ENCODE peak calls at places on chromosomes 12 and 14, in seven cellular contexts. U is HCT116, C is SK-N-SH, G is HepG2, Y is K562, E is H1, Q is GM12878. R is an unnamed sample.

GRCh38 chr14:89024691-89025090 is 200.2 kb downstream of the TTC8 start:
- DNase-seq in G (no peak), Q (no peak), E (no peak), C (no peak), U (no peak), Y (no peak), R (no peak)

GRCh38 chr14:105161314-105161713 is 7.3 kb downstream of the JAG2 start:
- DNase-seq in Y (no peak), Q (no peak), U (no peak), C (no peak), E (no peak), G (no peak), R (no peak)

GRCh38 chr12:118061876-118062791 is 1.2 kb upstream of the WSB2 start:
- DNase-seq in U (no peak), Y (peak; percentile 65), G (no peak), E (no peak), C (peak; percentile 62), Q (no peak), R (peak; percentile 49)

GRCh38 chr12:119178544-119179334 is at the start of gene HSPB8:
- DNase-seq in Y (peak; percentile 16), G (peak; percentile 21), Q (no peak), U (peak; percentile 33), C (peak; percentile 83), E (no peak), R (peak; percentile 68)

GRCh38 chr12:53481108-53481442 is 18.2 kb downstream of the MAP3K12 start:
- DNase-seq in U (no peak), G (no peak), Y (no peak), C (no peak), E (no peak), Q (no peak), R (no peak)

GRCh38 chr12:52294803-52295202 is 3.5 kb upstream of the KRT81 start:
- DNase-seq in E (no peak), C (no peak), Q (no peak), U (no peak), G (no peak), Y (no peak), R (no peak)

GRCh38 chr14:51521764-51522163 is 129.9 kb upstream of the FRMD6 start:
- DNase-seq in U (no peak), Q (no peak), C (no peak), Y (no peak), G (no peak), E (no peak), R (no peak)

GRCh38 chr12:123233505-123234299 is 466 bp downstream of the MTRFR start:
- DNase-seq in E (no peak), C (no peak), Q (no peak), G (no peak), Y (no peak), U (no peak), R (no peak)

GRCh38 chr14:82075566-82075965 is 541.9 kb upstream of the SEL1L start:
- DNase-seq in E (peak; percentile 58), G (no peak), C (no peak), Y (peak; percentile 11), U (no peak), Q (no peak), R (no peak)

GRCh38 chr14:105290598-105291356 is 10.0 kb downstream of the BRF1 start:
- DNase-seq in Q (no peak), C (peak; percentile 79), G (no peak), U (no peak), E (no peak), Y (no peak), R (peak; percentile 20)

GRCh38 chr12:70154960-70155589 is 88.2 kb upstream of the CNOT2 start:
- DNase-seq in U (peak; percentile 39), G (no peak), Y (no peak), Q (no peak), E (no peak), C (no peak), R (no peak)

GRCh38 chr14:82872494-82872893 is 1338.8 kb upstream of the SEL1L start:
- DNase-seq in U (no peak), C (peak; percentile 6), Y (no peak), E (no peak), Q (no peak), G (no peak), R (no peak)

GRCh38 chr12:54128466-54128865 is 60.3 kb downstream of the SMUG1 start:
- DNase-seq in C (no peak), G (no peak), E (no peak), U (no peak), Q (no peak), Y (no peak), R (no peak)

GRCh38 chr12:68636268-68636667 is 25.6 kb downstream of the RAP1B start:
- DNase-seq in C (no peak), G (no peak), Y (no peak), U (no peak), E (no peak), Q (no peak), R (no peak)

GRCh38 chr14:59483360-59483759 is 848 bp downstream of the L3HYPDH start:
- DNase-seq in U (peak; percentile 2), Q (no peak), E (no peak), Y (peak; percentile 38), G (no peak), C (no peak), R (no peak)

GRCh38 chr14:23550827-23551265 is 719 bp downstream of the ZFHX2 start:
- DNase-seq in Q (no peak), Y (peak; percentile 49), C (peak; percentile 69), E (no peak), G (no peak), U (no peak), R (no peak)

GRCh38 chr12:44331269-44331668 is 495.4 kb downstream of the TMEM117 start:
- DNase-seq in E (no peak), U (no peak), Q (no peak), Y (no peak), C (no peak), G (no peak), R (no peak)

GRCh38 chr14:69818760-69819191 is 21.7 kb upstream of the SLC10A1 start:
- DNase-seq in C (peak; percentile 76), E (peak; percentile 51), Y (peak; percentile 71), Q (peak; percentile 55), G (peak; percentile 68), U (peak; percentile 66), R (peak; percentile 83)

GRCh38 chr12:95790025-95790911 is at the start of gene NTN4:
- DNase-seq in U (no peak), Y (no peak), G (no peak), Q (no peak), E (no peak), C (peak; percentile 80), R (peak; percentile 67)

GRCh38 chr14:77490347-77490986 is 8.1 kb downstream of the ISM2 start:
- DNase-seq in E (no peak), Y (no peak), Q (no peak), G (no peak), C (no peak), U (no peak), R (no peak)

GRCh38 chr12:6193853-6194815 is 6.1 kb upstream of the CD9 start:
- DNase-seq in Q (no peak), C (no peak), U (no peak), Y (peak; percentile 23), G (no peak), E (no peak), R (no peak)

GRCh38 chr14:23494223-23494622 is 24.7 kb downstream of the NGDN start:
- DNase-seq in Y (no peak), G (peak; percentile 57), E (no peak), Q (no peak), C (peak; percentile 34), U (no peak), R (no peak)

DNA sequence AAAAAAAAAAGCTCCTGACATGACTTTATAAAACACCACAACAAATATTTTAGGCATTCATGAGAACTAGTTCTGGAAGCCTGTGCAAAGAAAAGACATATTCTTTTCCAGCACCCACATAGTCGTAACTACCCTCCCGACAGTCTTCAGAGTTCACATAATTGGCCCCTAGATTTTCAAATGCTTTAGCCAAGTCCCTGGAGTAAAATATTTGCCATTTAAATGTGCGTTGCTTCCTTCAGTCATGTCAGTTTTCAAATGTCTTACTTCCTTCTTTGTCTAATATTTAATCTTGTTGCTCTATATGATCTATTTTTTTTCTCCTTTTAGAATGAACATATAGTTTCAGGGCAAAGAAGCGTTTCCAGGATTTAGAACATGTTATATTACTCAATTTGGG is 66.8 kb upstream of the KRAS start:
- DNase-seq in Q (no peak), C (no peak), E (no peak), G (no peak), Y (no peak), U (no peak), R (no peak)
- TF ChIP-seq MAX in Q (no peak), C (no peak), E (no peak), G (no peak), Y (no peak), U (no peak), R (no peak)

DNA sequence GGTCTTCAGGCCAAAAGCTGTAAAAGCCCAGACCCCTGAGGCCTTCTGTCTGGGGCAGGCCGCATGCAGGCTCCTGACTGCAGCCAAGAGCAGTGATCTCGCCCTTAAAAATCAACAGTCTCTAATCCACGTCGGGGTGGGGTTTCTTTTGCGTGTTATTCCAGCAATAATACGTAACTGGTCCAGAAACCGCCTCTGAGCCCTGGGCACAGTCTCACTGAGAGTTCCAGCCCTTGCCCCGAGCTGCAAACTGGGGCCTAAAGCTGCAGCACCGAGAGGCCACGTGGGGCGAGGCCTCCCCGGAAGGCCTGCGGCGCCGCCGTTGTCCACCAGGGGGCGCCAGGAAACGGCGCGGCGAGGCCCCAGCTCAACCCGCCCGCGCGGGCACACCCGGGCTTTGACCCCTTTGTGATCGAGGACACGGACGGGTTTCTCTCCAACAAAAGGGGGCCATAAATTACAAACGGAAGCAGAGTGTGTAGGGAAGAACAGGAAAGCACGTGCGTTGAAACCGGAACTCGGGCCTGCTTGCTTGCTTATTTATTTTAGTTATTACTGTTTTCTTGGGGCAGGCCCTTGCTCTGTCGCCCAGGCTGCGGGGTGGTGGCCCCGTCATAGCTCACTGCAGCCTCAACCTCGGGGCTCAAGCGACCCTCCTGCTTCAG is 87.2 kb downstream of the NINJ2 start:
- DNase-seq in Q (peak; percentile 40), Y (peak; percentile 85), C (peak; percentile 96), E (no peak), G (peak; percentile 79), U (peak; percentile 41), R (peak; percentile 56)
- TF ChIP-seq POLR2AphosphoS5 in Q (no peak), Y (no peak), C (no peak), E (no peak), G (peak; percentile 51), U (peak; percentile 34), R (peak; percentile 53)

GRCh38 chr12:12017135-12017581 is 53.6 kb upstream of the BCL2L14 start:
- DNase-seq in U (no peak), E (no peak), G (no peak), C (peak; percentile 74), Y (no peak), Q (no peak), R (no peak)
- TF ChIP-seq MAX in U (no peak), E (no peak), G (no peak), C (no peak), Y (no peak), Q (no peak), R (no peak)

DNA sequence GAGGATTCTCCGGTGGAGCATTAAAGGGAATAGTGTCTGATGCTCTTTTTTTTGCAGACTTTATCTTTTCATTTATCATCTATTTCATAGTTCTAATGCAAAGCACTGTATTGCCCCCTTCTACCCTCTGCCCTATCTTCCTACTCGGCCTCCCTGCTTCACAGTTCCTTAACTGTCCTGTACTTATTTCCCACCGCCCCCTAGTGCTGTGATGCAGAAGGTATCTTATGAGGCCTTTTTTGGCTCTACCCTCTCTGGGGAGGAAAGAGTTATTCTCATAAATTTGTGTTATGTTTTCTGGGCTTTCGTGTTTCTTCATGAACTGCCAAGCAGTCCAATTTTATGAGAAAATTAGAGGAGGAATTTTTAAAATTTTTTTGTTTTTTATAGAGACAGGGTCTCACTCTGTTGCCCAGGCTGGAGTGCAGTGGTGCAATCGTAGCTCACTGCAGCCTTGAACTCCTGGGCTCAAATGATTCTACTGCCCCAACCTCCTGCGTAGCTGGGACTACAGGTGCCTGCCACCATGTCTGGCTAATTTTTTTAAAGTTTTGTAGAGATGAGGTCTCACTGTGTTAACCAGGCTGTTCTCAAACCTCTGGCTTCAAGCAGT is 1.2 kb downstream of the ITFG2 start:
- DNase-seq in E (no peak), G (peak; percentile 69), C (peak; percentile 78), Y (peak; percentile 79), Q (no peak), U (peak; percentile 41), R (peak; percentile 63)
- TF ChIP-seq POLR2AphosphoS5 in E (no peak), G (no peak), C (no peak), Y (no peak), Q (no peak), U (no peak), R (no peak)